ENCODE peak calls at places on chromosome 9, in seven cellular contexts. One of them, this sample, is unnamed.

GRCh38 chr9:135939351-135940265 is 21.6 kb downstream of the UBAC1 start:
- DNase-seq in stomach: no peak
- DNase-seq in CD8-positive, alpha-beta T cell: peak
- DNase-seq in Panc1: no peak
- DNase-seq in breast epithelium: no peak
- DNase-seq in pancreas: no peak
- DNase-seq in tibial nerve: no peak
- DNase-seq in this sample: no peak

GRCh38 chr9:77793909-77794308 is 145.8 kb upstream of the GNA14 start:
- DNase-seq in Panc1: peak
- DNase-seq in CD8-positive, alpha-beta T cell: no peak
- DNase-seq in stomach: no peak
- DNase-seq in pancreas: no peak
- DNase-seq in tibial nerve: no peak
- DNase-seq in breast epithelium: no peak
- DNase-seq in this sample: no peak

GRCh38 chr9:113641100-113641885 is 177.8 kb downstream of the RGS3 start:
- DNase-seq in tibial nerve: no peak
- DNase-seq in breast epithelium: no peak
- DNase-seq in pancreas: no peak
- DNase-seq in CD8-positive, alpha-beta T cell: no peak
- DNase-seq in Panc1: no peak
- DNase-seq in stomach: no peak
- DNase-seq in this sample: no peak

GRCh38 chr9:112380771-112381181 is 868 bp downstream of the HSDL2 start:
- DNase-seq in breast epithelium: no peak
- DNase-seq in CD8-positive, alpha-beta T cell: no peak
- DNase-seq in Panc1: no peak
- DNase-seq in tibial nerve: no peak
- DNase-seq in pancreas: no peak
- DNase-seq in stomach: no peak
- DNase-seq in this sample: no peak

GRCh38 chr9:18452276-18452675 is 21.7 kb upstream of the ADAMTSL1 start:
- DNase-seq in CD8-positive, alpha-beta T cell: no peak
- DNase-seq in tibial nerve: no peak
- DNase-seq in breast epithelium: no peak
- DNase-seq in pancreas: no peak
- DNase-seq in stomach: no peak
- DNase-seq in Panc1: no peak
- DNase-seq in this sample: no peak

GRCh38 chr9:95833549-95834178 is 41.8 kb upstream of the ERCC6L2 start:
- DNase-seq in pancreas: no peak
- DNase-seq in tibial nerve: no peak
- DNase-seq in stomach: no peak
- DNase-seq in CD8-positive, alpha-beta T cell: no peak
- DNase-seq in breast epithelium: no peak
- DNase-seq in Panc1: no peak
- DNase-seq in this sample: no peak

GRCh38 chr9:88043647-88044046 is 69.3 kb upstream of the CDK20 start:
- DNase-seq in breast epithelium: no peak
- DNase-seq in tibial nerve: no peak
- DNase-seq in pancreas: no peak
- DNase-seq in Panc1: no peak
- DNase-seq in stomach: no peak
- DNase-seq in CD8-positive, alpha-beta T cell: no peak
- DNase-seq in this sample: no peak

GRCh38 chr9:134825025-134825424 is 55.6 kb upstream of the FCN2 start:
- DNase-seq in tibial nerve: no peak
- DNase-seq in Panc1: no peak
- DNase-seq in breast epithelium: no peak
- DNase-seq in stomach: no peak
- DNase-seq in pancreas: no peak
- DNase-seq in CD8-positive, alpha-beta T cell: no peak
- DNase-seq in this sample: no peak

GRCh38 chr9:15697459-15697858 is 144.6 kb downstream of the CCDC171 start:
- DNase-seq in stomach: no peak
- DNase-seq in CD8-positive, alpha-beta T cell: no peak
- DNase-seq in pancreas: no peak
- DNase-seq in breast epithelium: no peak
- DNase-seq in Panc1: no peak
- DNase-seq in tibial nerve: no peak
- DNase-seq in this sample: no peak

GRCh38 chr9:114633452-114634089 is 22.5 kb downstream of the TMEM268 start:
- DNase-seq in tibial nerve: no peak
- DNase-seq in stomach: no peak
- DNase-seq in breast epithelium: no peak
- DNase-seq in CD8-positive, alpha-beta T cell: no peak
- DNase-seq in Panc1: no peak
- DNase-seq in pancreas: no peak
- DNase-seq in this sample: no peak

GRCh38 chr9:112046181-112046580 is 128.9 kb downstream of the SUSD1 start:
- DNase-seq in stomach: no peak
- DNase-seq in CD8-positive, alpha-beta T cell: no peak
- DNase-seq in Panc1: no peak
- DNase-seq in pancreas: no peak
- DNase-seq in tibial nerve: no peak
- DNase-seq in breast epithelium: no peak
- DNase-seq in this sample: no peak

GRCh38 chr9:109923826-109924225 is 143.8 kb downstream of the PALM2AKAP2 start:
- DNase-seq in stomach: no peak
- DNase-seq in breast epithelium: no peak
- DNase-seq in tibial nerve: no peak
- DNase-seq in pancreas: no peak
- DNase-seq in CD8-positive, alpha-beta T cell: no peak
- DNase-seq in Panc1: no peak
- DNase-seq in this sample: no peak

GRCh38 chr9:108040783-108041182 is 551.2 kb upstream of the KLF4 start:
- DNase-seq in Panc1: no peak
- DNase-seq in tibial nerve: no peak
- DNase-seq in stomach: peak
- DNase-seq in pancreas: no peak
- DNase-seq in breast epithelium: peak
- DNase-seq in CD8-positive, alpha-beta T cell: no peak
- DNase-seq in this sample: no peak

GRCh38 chr9:121059998-121060636 is 10.0 kb upstream of the C5 start:
- DNase-seq in CD8-positive, alpha-beta T cell: no peak
- DNase-seq in Panc1: peak
- DNase-seq in breast epithelium: no peak
- DNase-seq in stomach: no peak
- DNase-seq in pancreas: no peak
- DNase-seq in tibial nerve: no peak
- DNase-seq in this sample: peak

GRCh38 chr9:131324736-131325679 is 35.5 kb downstream of the PLPP7 start:
- DNase-seq in breast epithelium: no peak
- DNase-seq in Panc1: no peak
- DNase-seq in pancreas: no peak
- DNase-seq in tibial nerve: no peak
- DNase-seq in CD8-positive, alpha-beta T cell: no peak
- DNase-seq in stomach: no peak
- DNase-seq in this sample: no peak

GRCh38 chr9:76230961-76231360 is 163.3 kb downstream of the RFK start:
- DNase-seq in CD8-positive, alpha-beta T cell: no peak
- DNase-seq in pancreas: no peak
- DNase-seq in tibial nerve: no peak
- DNase-seq in Panc1: no peak
- DNase-seq in stomach: no peak
- DNase-seq in breast epithelium: no peak
- DNase-seq in this sample: no peak

GRCh38 chr9:12884736-12885395 is 110.0 kb downstream of the LURAP1L start:
- DNase-seq in pancreas: no peak
- DNase-seq in Panc1: peak
- DNase-seq in tibial nerve: no peak
- DNase-seq in CD8-positive, alpha-beta T cell: no peak
- DNase-seq in breast epithelium: no peak
- DNase-seq in stomach: no peak
- DNase-seq in this sample: no peak

GRCh38 chr9:137198051-137198747 is 2.3 kb downstream of the TPRN start:
- DNase-seq in CD8-positive, alpha-beta T cell: peak
- DNase-seq in breast epithelium: peak
- DNase-seq in pancreas: peak
- DNase-seq in stomach: peak
- DNase-seq in Panc1: no peak
- DNase-seq in tibial nerve: no peak
- DNase-seq in this sample: no peak
- H3K4me3 ChIP-seq in CD8-positive, alpha-beta T cell: no peak
- H3K4me3 ChIP-seq in breast epithelium: peak
- H3K4me3 ChIP-seq in pancreas: peak
- H3K4me3 ChIP-seq in stomach: peak
- H3K4me3 ChIP-seq in Panc1: peak
- H3K4me3 ChIP-seq in tibial nerve: no peak
- H3K4me3 ChIP-seq in this sample: no peak

GRCh38 chr9:89234636-89235035 is 56.0 kb upstream of the SHC3 start:
- DNase-seq in pancreas: no peak
- DNase-seq in CD8-positive, alpha-beta T cell: no peak
- DNase-seq in stomach: no peak
- DNase-seq in Panc1: no peak
- DNase-seq in breast epithelium: no peak
- DNase-seq in tibial nerve: no peak
- DNase-seq in this sample: peak
- TF ChIP-seq CTCF in pancreas: no peak
- TF ChIP-seq CTCF in CD8-positive, alpha-beta T cell: no peak
- TF ChIP-seq CTCF in stomach: no peak
- TF ChIP-seq CTCF in Panc1: no peak
- TF ChIP-seq CTCF in breast epithelium: no peak
- TF ChIP-seq CTCF in tibial nerve: no peak
- TF ChIP-seq CTCF in this sample: peak

GRCh38 chr9:129021091-129021490 is 7.0 kb downstream of the SH3GLB2 start:
- DNase-seq in pancreas: no peak
- DNase-seq in stomach: peak
- DNase-seq in CD8-positive, alpha-beta T cell: no peak
- DNase-seq in breast epithelium: no peak
- DNase-seq in Panc1: no peak
- DNase-seq in tibial nerve: no peak
- DNase-seq in this sample: peak
- H3K4me3 ChIP-seq in pancreas: no peak
- H3K4me3 ChIP-seq in stomach: no peak
- H3K4me3 ChIP-seq in CD8-positive, alpha-beta T cell: no peak
- H3K4me3 ChIP-seq in breast epithelium: no peak
- H3K4me3 ChIP-seq in Panc1: no peak
- H3K4me3 ChIP-seq in tibial nerve: no peak
- H3K4me3 ChIP-seq in this sample: no peak

GRCh38 chr9:8622222-8622802 is 822.7 kb upstream of the DMAC1 start:
- DNase-seq in CD8-positive, alpha-beta T cell: no peak
- DNase-seq in pancreas: no peak
- DNase-seq in tibial nerve: no peak
- DNase-seq in Panc1: no peak
- DNase-seq in breast epithelium: no peak
- DNase-seq in stomach: no peak
- DNase-seq in this sample: no peak

GRCh38 chr9:8611153-8611552 is 811.6 kb upstream of the DMAC1 start:
- DNase-seq in breast epithelium: no peak
- DNase-seq in Panc1: no peak
- DNase-seq in CD8-positive, alpha-beta T cell: no peak
- DNase-seq in tibial nerve: no peak
- DNase-seq in stomach: no peak
- DNase-seq in pancreas: no peak
- DNase-seq in this sample: no peak

GRCh38 chr9:8613346-8613825 is 813.8 kb upstream of the DMAC1 start:
- DNase-seq in CD8-positive, alpha-beta T cell: no peak
- DNase-seq in pancreas: no peak
- DNase-seq in Panc1: no peak
- DNase-seq in breast epithelium: no peak
- DNase-seq in stomach: no peak
- DNase-seq in tibial nerve: no peak
- DNase-seq in this sample: no peak

DNA sequence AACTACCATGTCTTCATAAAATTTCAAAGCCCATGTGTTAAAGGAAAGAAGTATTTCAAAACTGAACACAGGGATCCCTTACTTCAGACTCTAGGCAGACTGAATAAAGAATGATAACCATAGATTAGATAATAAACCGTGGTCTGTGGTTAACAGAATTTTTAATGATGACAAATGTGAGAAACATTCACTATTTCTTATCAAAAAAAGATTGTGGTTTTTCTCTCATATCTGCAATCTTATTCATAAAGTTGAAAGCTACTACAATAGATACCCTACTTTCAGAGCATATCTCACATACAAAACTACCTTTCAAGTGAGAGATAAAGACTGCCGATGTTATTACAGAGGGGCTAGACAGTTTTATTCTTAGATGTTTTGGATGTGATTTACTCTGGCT is 816.8 kb upstream of the DMAC1 start:
- DNase-seq in pancreas: no peak
- DNase-seq in tibial nerve: no peak
- DNase-seq in breast epithelium: no peak
- DNase-seq in stomach: no peak
- DNase-seq in Panc1: no peak
- DNase-seq in CD8-positive, alpha-beta T cell: no peak
- DNase-seq in this sample: no peak
- TF ChIP-seq CTCF in pancreas: no peak
- TF ChIP-seq CTCF in tibial nerve: no peak
- TF ChIP-seq CTCF in breast epithelium: no peak
- TF ChIP-seq CTCF in stomach: no peak
- TF ChIP-seq CTCF in Panc1: no peak
- TF ChIP-seq CTCF in CD8-positive, alpha-beta T cell: no peak
- TF ChIP-seq CTCF in this sample: no peak

GRCh38 chr9:14311940-14312572 is 1.9 kb downstream of the NFIB start:
- DNase-seq in CD8-positive, alpha-beta T cell: no peak
- DNase-seq in tibial nerve: no peak
- DNase-seq in pancreas: no peak
- DNase-seq in breast epithelium: no peak
- DNase-seq in Panc1: no peak
- DNase-seq in stomach: no peak
- DNase-seq in this sample: no peak

GRCh38 chr9:14313951-14314423 is at the start of gene NFIB:
- DNase-seq in CD8-positive, alpha-beta T cell: no peak
- DNase-seq in Panc1: no peak
- DNase-seq in breast epithelium: no peak
- DNase-seq in stomach: peak
- DNase-seq in pancreas: peak
- DNase-seq in tibial nerve: peak
- DNase-seq in this sample: no peak

GRCh38 chr9:14312721-14313377 is 1.1 kb downstream of the NFIB start:
- DNase-seq in breast epithelium: peak
- DNase-seq in tibial nerve: no peak
- DNase-seq in stomach: no peak
- DNase-seq in CD8-positive, alpha-beta T cell: no peak
- DNase-seq in pancreas: peak
- DNase-seq in Panc1: no peak
- DNase-seq in this sample: no peak

GRCh38 chr9:14314424-14314928 is 535 bp upstream of the NFIB start:
- DNase-seq in breast epithelium: peak
- DNase-seq in tibial nerve: peak
- DNase-seq in CD8-positive, alpha-beta T cell: no peak
- DNase-seq in stomach: peak
- DNase-seq in pancreas: peak
- DNase-seq in Panc1: no peak
- DNase-seq in this sample: no peak

GRCh38 chr9:14313378-14313940 is 482 bp downstream of the NFIB start:
- DNase-seq in pancreas: no peak
- DNase-seq in Panc1: no peak
- DNase-seq in tibial nerve: no peak
- DNase-seq in CD8-positive, alpha-beta T cell: no peak
- DNase-seq in breast epithelium: no peak
- DNase-seq in stomach: peak
- DNase-seq in this sample: no peak
- H3K4me3 ChIP-seq in pancreas: peak
- H3K4me3 ChIP-seq in Panc1: peak
- H3K4me3 ChIP-seq in tibial nerve: peak
- H3K4me3 ChIP-seq in CD8-positive, alpha-beta T cell: no peak
- H3K4me3 ChIP-seq in breast epithelium: peak
- H3K4me3 ChIP-seq in stomach: peak
- H3K4me3 ChIP-seq in this sample: no peak